ENCODE peak calls at places on chromosomes 2 and 18, in four cellular contexts. R is K562, W is IMR-90, M is HepG2. K is an unnamed sample.
A peak's percentile ranks its signal among the peaks of the same experiment; 100 is the strongest.

GRCh38 chr2:175430236-175430635 is 248.7 kb upstream of the ATP5MC3 start:
- DNase-seq in R (no peak), W (no peak), M (no peak), K (no peak)

GRCh38 chr2:47908682-47909081 is 2.4 kb upstream of the FBXO11 start:
- DNase-seq in R (no peak), W (no peak), M (no peak), K (no peak)

GRCh38 chr2:72425996-72426395 is 278.3 kb upstream of the CYP26B1 start:
- DNase-seq in R (no peak), W (no peak), M (no peak), K (no peak)

GRCh38 chr18:11673560-11673959 is 15.5 kb upstream of the GNAL start:
- DNase-seq in R (no peak), W (no peak), M (no peak), K (no peak)

GRCh38 chr18:55307505-55307904 is 280.5 kb downstream of the TCF4 start:
- DNase-seq in R (no peak), W (no peak), M (no peak), K (no peak)

GRCh38 chr2:172358784-172359556 is 68.4 kb upstream of the ITGA6 start:
- DNase-seq in R (no peak), W (no peak), M (no peak), K (no peak)

GRCh38 chr2:65350714-65351113 is 81.7 kb downstream of the SPRED2 start:
- DNase-seq in R (peak; percentile 51), W (no peak), M (no peak), K (no peak)

GRCh38 chr2:15868186-15868585 is 72.2 kb upstream of the MYCN start:
- DNase-seq in R (no peak), W (no peak), M (no peak), K (no peak)

GRCh38 chr2:100202567-100202966 is 60.2 kb upstream of the AFF3 start:
- DNase-seq in R (no peak), W (no peak), M (no peak), K (no peak)

GRCh38 chr2:159744363-159744762 is 32.1 kb downstream of the MARCHF7 start:
- DNase-seq in R (no peak), W (peak; percentile 56), M (no peak), K (no peak)

GRCh38 chr18:43931439-43931838 is 654.1 kb upstream of the SYT4 start:
- DNase-seq in R (no peak), W (no peak), M (no peak), K (no peak)

GRCh38 chr18:33440384-33441043 is at the start of gene CCDC178:
- DNase-seq in R (peak; percentile 15), W (peak; percentile 4), M (no peak), K (no peak)

GRCh38 chr2:177397501-177398289 is 5.1 kb downstream of the AGPS start:
- DNase-seq in R (no peak), W (peak; percentile 89), M (peak; percentile 97), K (no peak)

GRCh38 chr2:37585295-37585908 is 86.0 kb downstream of the CDC42EP3 start:
- DNase-seq in R (no peak), W (peak; percentile 80), M (no peak), K (no peak)
- TF ChIP-seq CEBPB in R (no peak), W (no peak), M (no peak), K (no peak)

DNA sequence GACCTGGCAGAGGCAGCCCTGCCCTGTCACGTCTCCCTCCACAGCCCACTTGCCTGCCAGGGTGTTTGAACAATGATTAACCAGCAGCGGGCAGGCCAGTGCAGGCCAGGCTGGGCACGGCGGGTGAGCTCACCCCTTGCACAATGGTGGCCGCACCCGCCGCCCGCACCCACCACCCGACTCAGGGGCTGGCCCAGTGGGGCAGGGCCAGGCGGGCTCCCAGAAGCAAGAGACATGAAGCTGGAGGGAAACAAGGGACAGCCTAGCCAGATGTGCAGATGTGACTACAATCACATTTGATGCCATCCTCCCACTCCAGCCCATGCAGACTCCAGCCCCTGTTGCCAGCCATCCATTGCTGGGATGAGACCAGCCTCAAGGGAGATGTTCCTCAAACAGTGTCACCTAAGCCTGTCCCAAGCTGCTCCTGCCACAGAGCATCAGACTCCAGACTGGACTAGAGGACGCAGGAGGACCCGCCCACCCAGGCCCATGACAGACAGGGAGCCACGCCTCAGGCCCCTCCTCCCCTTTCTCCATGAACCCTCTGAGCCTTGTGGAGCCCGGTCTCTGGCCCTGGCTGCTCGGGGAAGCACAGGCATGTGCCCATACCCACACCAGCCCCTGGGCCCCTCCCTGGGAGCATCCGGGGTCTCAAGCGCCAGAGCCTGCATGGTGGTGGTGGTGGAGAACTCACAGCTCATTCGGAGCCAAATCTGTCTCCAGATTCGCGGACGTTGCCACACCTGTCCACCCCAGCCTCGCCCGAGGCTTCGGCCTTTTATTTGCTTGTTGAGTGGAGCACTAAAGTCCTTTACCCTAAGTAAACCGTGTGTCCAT is 45.0 kb downstream of the SDC1 start:
- DNase-seq in R (peak; percentile 64), W (no peak), M (peak; percentile 88), K (no peak)
- TF ChIP-seq BHLHE40 in R (no peak), W (no peak), M (peak; percentile 31), K (no peak)

DNA sequence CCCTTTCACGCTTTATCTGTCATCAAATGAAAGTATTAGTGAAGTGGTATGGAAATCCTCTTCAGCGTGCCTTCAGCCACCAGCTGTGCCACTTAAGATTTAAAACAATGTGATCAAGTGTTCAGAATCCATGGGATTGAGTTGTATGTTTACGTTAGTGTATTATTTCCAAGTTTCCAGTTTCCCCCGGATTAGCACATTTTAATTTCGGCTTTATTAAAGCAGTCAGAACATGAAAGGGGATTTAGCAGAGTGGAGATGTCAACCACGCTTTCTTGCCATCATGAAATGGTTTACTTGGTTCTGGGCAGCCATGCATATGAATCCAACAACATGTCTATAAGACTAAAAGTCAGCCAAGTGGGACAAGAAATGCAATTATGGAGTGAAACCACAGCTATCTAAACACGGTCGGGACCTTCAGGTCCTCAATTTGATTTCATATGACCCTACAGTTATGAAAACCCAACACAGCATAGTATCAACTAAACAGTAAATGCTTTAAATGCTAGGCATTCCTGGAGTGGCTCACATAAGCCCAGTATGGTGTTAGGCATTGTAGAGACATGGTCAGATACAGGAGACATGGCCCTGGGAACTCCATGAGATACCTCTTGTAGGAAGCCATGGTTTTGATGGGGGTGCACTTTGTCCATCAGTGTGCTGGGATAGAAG is 224.9 kb upstream of the EPAS1 start:
- DNase-seq in R (no peak), W (peak; percentile 84), M (no peak), K (no peak)
- TF ChIP-seq MXI1 in R (no peak), W (no peak), M (no peak), K (no peak)

GRCh38 chr2:218432676-218433365 is 13.9 kb downstream of the VIL1 start:
- DNase-seq in R (no peak), W (no peak), M (no peak), K (no peak)
- TF ChIP-seq CEBPB in R (no peak), W (no peak), M (no peak), K (no peak)

GRCh38 chr2:148816176-148816575 is 58.9 kb upstream of the KIF5C start:
- DNase-seq in R (no peak), W (no peak), M (no peak), K (no peak)

GRCh38 chr2:148812306-148812705 is 62.7 kb upstream of the KIF5C start:
- DNase-seq in R (no peak), W (peak; percentile 51), M (no peak), K (no peak)

GRCh38 chr2:148814853-148815419 is 60.1 kb upstream of the KIF5C start:
- DNase-seq in R (no peak), W (peak; percentile 29), M (no peak), K (no peak)

GRCh38 chr2:148813603-148814065 is 61.4 kb upstream of the KIF5C start:
- DNase-seq in R (peak; percentile 49), W (no peak), M (no peak), K (peak; percentile 76)

DNA sequence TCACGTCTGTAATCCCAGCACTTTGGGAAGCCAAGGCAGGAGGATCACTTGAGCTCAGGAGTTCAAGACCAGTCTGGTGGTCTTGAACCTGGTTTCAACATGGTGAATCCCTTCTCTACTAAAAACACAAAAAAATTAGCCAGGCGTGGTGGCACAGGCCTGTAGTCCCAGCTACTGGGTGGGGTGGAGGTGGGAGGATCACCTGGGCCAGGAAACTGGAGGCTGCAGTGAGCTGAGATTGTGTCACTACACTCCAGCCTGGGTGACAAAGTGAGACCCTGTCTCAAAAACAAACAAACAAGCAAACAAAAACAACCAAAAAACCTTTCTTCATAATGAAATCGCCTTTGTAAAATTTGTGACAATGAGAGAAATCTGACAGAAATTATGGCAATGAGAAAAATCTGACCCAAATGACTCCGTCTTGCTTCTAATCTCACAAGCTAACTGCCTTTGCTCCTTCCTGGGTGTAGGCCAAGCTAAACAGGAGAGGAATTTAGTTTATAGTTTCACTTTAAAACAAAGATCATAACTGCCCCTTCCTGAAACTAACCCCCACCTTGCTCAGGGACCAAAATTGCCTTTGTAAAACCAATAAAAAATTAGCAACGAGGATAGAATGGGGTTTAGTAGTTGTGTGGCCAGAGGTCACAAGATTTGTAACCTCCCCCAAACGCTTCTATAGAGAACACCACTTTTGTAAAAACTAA is 60.7 kb upstream of the KIF5C start:
- DNase-seq in R (no peak), W (peak; percentile 64), M (no peak), K (no peak)
- TF ChIP-seq BHLHE40 in R (no peak), W (no peak), M (no peak), K (no peak)

GRCh38 chr2:43539991-43540860 is 55.6 kb downstream of the THADA start:
- DNase-seq in R (no peak), W (peak; percentile 92), M (no peak), K (no peak)

GRCh38 chr2:43537137-43537536 is 58.7 kb downstream of the THADA start:
- DNase-seq in R (no peak), W (no peak), M (no peak), K (no peak)

GRCh38 chr2:43539436-43539835 is 56.4 kb downstream of the THADA start:
- DNase-seq in R (no peak), W (no peak), M (no peak), K (no peak)

GRCh38 chr2:43541165-43541564 is 54.7 kb downstream of the THADA start:
- DNase-seq in R (no peak), W (peak; percentile 14), M (no peak), K (no peak)

DNA sequence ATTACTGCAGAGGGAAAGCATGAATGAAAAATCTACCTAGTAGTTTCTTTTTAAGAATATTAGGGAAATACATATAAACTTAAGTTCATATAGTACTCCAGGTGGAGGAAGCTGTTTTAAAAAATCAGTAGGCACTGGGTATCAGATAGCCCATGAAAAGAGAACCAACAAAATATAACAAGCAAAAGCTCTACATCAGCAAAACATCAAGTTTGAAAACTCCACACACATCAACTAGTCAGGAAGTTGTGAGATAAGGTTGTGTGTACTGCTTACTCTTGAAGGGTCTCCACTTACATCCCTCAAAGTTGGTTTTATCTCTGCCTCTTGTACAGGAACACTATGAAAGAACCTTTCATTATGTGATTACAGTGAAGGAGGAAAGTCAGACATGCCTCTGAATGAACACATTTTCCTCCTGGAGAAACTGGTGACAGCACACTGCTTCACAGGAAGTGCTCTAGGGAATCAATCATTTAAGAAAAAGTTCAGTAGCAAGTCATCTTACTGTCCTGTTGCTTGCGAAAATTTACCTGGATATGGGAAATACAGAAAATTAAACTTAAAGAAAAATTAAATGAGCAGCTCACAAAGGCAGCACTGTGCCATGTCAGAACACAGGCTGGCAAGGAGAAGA is 57.7 kb downstream of the THADA start:
- DNase-seq in R (no peak), W (no peak), M (no peak), K (no peak)
- TF ChIP-seq MXI1 in R (no peak), W (no peak), M (no peak), K (no peak)